ENCODE peak calls at places on chromosomes 6 and 20, in five cellular contexts. One of them, this sample, is unnamed.

GRCh38 chr6:132832891-132833290 is 18.5 kb downstream of the RPS12 start:
- ATAC-seq in activated naive CD8-positive, alpha-beta T cell treated with anti-CD3 and anti-CD28 coated beads, Interleukin-2, amount 10 ng/mL, durations not matched to agents 7 days and 5 days: no peak
- ATAC-seq in Right ventricle myocardium superior: no peak
- ATAC-seq in heart left ventricle: no peak
- ATAC-seq in activated CD4-positive, CD25-positive, alpha-beta regulatory T cell treated with anti-CD3 and anti-CD28 coated beads, Interleukin-2, amount 50 U/mL, for 24 hours: no peak
- ATAC-seq in this sample: no peak

GRCh38 chr20:57835462-57836455 is 125.9 kb upstream of the PMEPA1 start:
- ATAC-seq in activated naive CD8-positive, alpha-beta T cell treated with anti-CD3 and anti-CD28 coated beads, Interleukin-2, amount 10 ng/mL, durations not matched to agents 7 days and 5 days: no peak
- ATAC-seq in Right ventricle myocardium superior: no peak
- ATAC-seq in heart left ventricle: no peak
- ATAC-seq in activated CD4-positive, CD25-positive, alpha-beta regulatory T cell treated with anti-CD3 and anti-CD28 coated beads, Interleukin-2, amount 50 U/mL, for 24 hours: no peak
- ATAC-seq in this sample: no peak

GRCh38 chr6:149012040-149012545 is 265.3 kb downstream of the UST start:
- ATAC-seq in activated naive CD8-positive, alpha-beta T cell treated with anti-CD3 and anti-CD28 coated beads, Interleukin-2, amount 10 ng/mL, durations not matched to agents 7 days and 5 days: no peak
- ATAC-seq in Right ventricle myocardium superior: peak
- ATAC-seq in heart left ventricle: no peak
- ATAC-seq in activated CD4-positive, CD25-positive, alpha-beta regulatory T cell treated with anti-CD3 and anti-CD28 coated beads, Interleukin-2, amount 50 U/mL, for 24 hours: no peak
- ATAC-seq in this sample: peak

GRCh38 chr20:10324198-10324836 is 105.7 kb downstream of the SNAP25 start:
- ATAC-seq in activated naive CD8-positive, alpha-beta T cell treated with anti-CD3 and anti-CD28 coated beads, Interleukin-2, amount 10 ng/mL, durations not matched to agents 7 days and 5 days: no peak
- ATAC-seq in Right ventricle myocardium superior: peak
- ATAC-seq in heart left ventricle: no peak
- ATAC-seq in activated CD4-positive, CD25-positive, alpha-beta regulatory T cell treated with anti-CD3 and anti-CD28 coated beads, Interleukin-2, amount 50 U/mL, for 24 hours: no peak
- ATAC-seq in this sample: no peak

GRCh38 chr20:50587291-50587961 is 77.2 kb downstream of the PTPN1 start:
- ATAC-seq in activated naive CD8-positive, alpha-beta T cell treated with anti-CD3 and anti-CD28 coated beads, Interleukin-2, amount 10 ng/mL, durations not matched to agents 7 days and 5 days: no peak
- ATAC-seq in Right ventricle myocardium superior: peak
- ATAC-seq in heart left ventricle: no peak
- ATAC-seq in activated CD4-positive, CD25-positive, alpha-beta regulatory T cell treated with anti-CD3 and anti-CD28 coated beads, Interleukin-2, amount 50 U/mL, for 24 hours: no peak
- ATAC-seq in this sample: no peak

GRCh38 chr20:19448632-19449031 is 236.2 kb downstream of the SLC24A3 start:
- ATAC-seq in activated naive CD8-positive, alpha-beta T cell treated with anti-CD3 and anti-CD28 coated beads, Interleukin-2, amount 10 ng/mL, durations not matched to agents 7 days and 5 days: no peak
- ATAC-seq in Right ventricle myocardium superior: no peak
- ATAC-seq in heart left ventricle: no peak
- ATAC-seq in activated CD4-positive, CD25-positive, alpha-beta regulatory T cell treated with anti-CD3 and anti-CD28 coated beads, Interleukin-2, amount 50 U/mL, for 24 hours: no peak
- ATAC-seq in this sample: no peak

GRCh38 chr20:62977613-62978558 is 25.4 kb downstream of the SLC17A9 start:
- ATAC-seq in activated naive CD8-positive, alpha-beta T cell treated with anti-CD3 and anti-CD28 coated beads, Interleukin-2, amount 10 ng/mL, durations not matched to agents 7 days and 5 days: peak
- ATAC-seq in Right ventricle myocardium superior: no peak
- ATAC-seq in heart left ventricle: no peak
- ATAC-seq in activated CD4-positive, CD25-positive, alpha-beta regulatory T cell treated with anti-CD3 and anti-CD28 coated beads, Interleukin-2, amount 50 U/mL, for 24 hours: peak
- ATAC-seq in this sample: no peak

GRCh38 chr6:150719861-150720260 is 120.2 kb downstream of the PLEKHG1 start:
- ATAC-seq in activated naive CD8-positive, alpha-beta T cell treated with anti-CD3 and anti-CD28 coated beads, Interleukin-2, amount 10 ng/mL, durations not matched to agents 7 days and 5 days: no peak
- ATAC-seq in Right ventricle myocardium superior: no peak
- ATAC-seq in heart left ventricle: no peak
- ATAC-seq in activated CD4-positive, CD25-positive, alpha-beta regulatory T cell treated with anti-CD3 and anti-CD28 coated beads, Interleukin-2, amount 50 U/mL, for 24 hours: no peak
- ATAC-seq in this sample: no peak

GRCh38 chr20:36270744-36271638 is 34.7 kb downstream of the AAR2 start:
- ATAC-seq in activated naive CD8-positive, alpha-beta T cell treated with anti-CD3 and anti-CD28 coated beads, Interleukin-2, amount 10 ng/mL, durations not matched to agents 7 days and 5 days: no peak
- ATAC-seq in Right ventricle myocardium superior: no peak
- ATAC-seq in heart left ventricle: no peak
- ATAC-seq in activated CD4-positive, CD25-positive, alpha-beta regulatory T cell treated with anti-CD3 and anti-CD28 coated beads, Interleukin-2, amount 50 U/mL, for 24 hours: no peak
- ATAC-seq in this sample: no peak

GRCh38 chr6:42879372-42880239 is at the start of gene RPL7L1:
- ATAC-seq in activated naive CD8-positive, alpha-beta T cell treated with anti-CD3 and anti-CD28 coated beads, Interleukin-2, amount 10 ng/mL, durations not matched to agents 7 days and 5 days: peak
- ATAC-seq in Right ventricle myocardium superior: peak
- ATAC-seq in heart left ventricle: peak
- ATAC-seq in activated CD4-positive, CD25-positive, alpha-beta regulatory T cell treated with anti-CD3 and anti-CD28 coated beads, Interleukin-2, amount 50 U/mL, for 24 hours: peak
- ATAC-seq in this sample: peak

GRCh38 chr20:19940945-19941590 is 76.1 kb upstream of the NAA20 start:
- ATAC-seq in activated naive CD8-positive, alpha-beta T cell treated with anti-CD3 and anti-CD28 coated beads, Interleukin-2, amount 10 ng/mL, durations not matched to agents 7 days and 5 days: no peak
- ATAC-seq in Right ventricle myocardium superior: no peak
- ATAC-seq in heart left ventricle: no peak
- ATAC-seq in activated CD4-positive, CD25-positive, alpha-beta regulatory T cell treated with anti-CD3 and anti-CD28 coated beads, Interleukin-2, amount 50 U/mL, for 24 hours: no peak
- ATAC-seq in this sample: peak

GRCh38 chr6:50851269-50851847 is 32.7 kb downstream of the TFAP2B start:
- ATAC-seq in activated naive CD8-positive, alpha-beta T cell treated with anti-CD3 and anti-CD28 coated beads, Interleukin-2, amount 10 ng/mL, durations not matched to agents 7 days and 5 days: no peak
- ATAC-seq in Right ventricle myocardium superior: no peak
- ATAC-seq in heart left ventricle: no peak
- ATAC-seq in activated CD4-positive, CD25-positive, alpha-beta regulatory T cell treated with anti-CD3 and anti-CD28 coated beads, Interleukin-2, amount 50 U/mL, for 24 hours: no peak
- ATAC-seq in this sample: no peak

GRCh38 chr6:144415835-144416237 is 130.7 kb downstream of the UTRN start:
- ATAC-seq in activated naive CD8-positive, alpha-beta T cell treated with anti-CD3 and anti-CD28 coated beads, Interleukin-2, amount 10 ng/mL, durations not matched to agents 7 days and 5 days: no peak
- ATAC-seq in Right ventricle myocardium superior: no peak
- ATAC-seq in heart left ventricle: no peak
- ATAC-seq in activated CD4-positive, CD25-positive, alpha-beta regulatory T cell treated with anti-CD3 and anti-CD28 coated beads, Interleukin-2, amount 50 U/mL, for 24 hours: no peak
- ATAC-seq in this sample: no peak

GRCh38 chr20:57397693-57398108 is 6.5 kb downstream of the RBM38 start:
- ATAC-seq in activated naive CD8-positive, alpha-beta T cell treated with anti-CD3 and anti-CD28 coated beads, Interleukin-2, amount 10 ng/mL, durations not matched to agents 7 days and 5 days: peak
- ATAC-seq in Right ventricle myocardium superior: no peak
- ATAC-seq in heart left ventricle: no peak
- ATAC-seq in activated CD4-positive, CD25-positive, alpha-beta regulatory T cell treated with anti-CD3 and anti-CD28 coated beads, Interleukin-2, amount 50 U/mL, for 24 hours: peak
- ATAC-seq in this sample: no peak

GRCh38 chr6:116191881-116192280 is 62.0 kb downstream of the TSPYL4 start:
- ATAC-seq in activated naive CD8-positive, alpha-beta T cell treated with anti-CD3 and anti-CD28 coated beads, Interleukin-2, amount 10 ng/mL, durations not matched to agents 7 days and 5 days: no peak
- ATAC-seq in Right ventricle myocardium superior: no peak
- ATAC-seq in heart left ventricle: no peak
- ATAC-seq in activated CD4-positive, CD25-positive, alpha-beta regulatory T cell treated with anti-CD3 and anti-CD28 coated beads, Interleukin-2, amount 50 U/mL, for 24 hours: no peak
- ATAC-seq in this sample: no peak

GRCh38 chr6:94735270-94735669 is 842.1 kb upstream of the MANEA start:
- ATAC-seq in activated naive CD8-positive, alpha-beta T cell treated with anti-CD3 and anti-CD28 coated beads, Interleukin-2, amount 10 ng/mL, durations not matched to agents 7 days and 5 days: no peak
- ATAC-seq in Right ventricle myocardium superior: no peak
- ATAC-seq in heart left ventricle: no peak
- ATAC-seq in activated CD4-positive, CD25-positive, alpha-beta regulatory T cell treated with anti-CD3 and anti-CD28 coated beads, Interleukin-2, amount 50 U/mL, for 24 hours: no peak
- ATAC-seq in this sample: no peak

GRCh38 chr6:144314003-144314485 is 28.9 kb downstream of the UTRN start:
- ATAC-seq in activated naive CD8-positive, alpha-beta T cell treated with anti-CD3 and anti-CD28 coated beads, Interleukin-2, amount 10 ng/mL, durations not matched to agents 7 days and 5 days: no peak
- ATAC-seq in Right ventricle myocardium superior: peak
- ATAC-seq in heart left ventricle: peak
- ATAC-seq in activated CD4-positive, CD25-positive, alpha-beta regulatory T cell treated with anti-CD3 and anti-CD28 coated beads, Interleukin-2, amount 50 U/mL, for 24 hours: no peak
- ATAC-seq in this sample: peak

GRCh38 chr6:144017167-144018094 is 9.4 kb upstream of the PLAGL1 start:
- ATAC-seq in activated naive CD8-positive, alpha-beta T cell treated with anti-CD3 and anti-CD28 coated beads, Interleukin-2, amount 10 ng/mL, durations not matched to agents 7 days and 5 days: no peak
- ATAC-seq in Right ventricle myocardium superior: no peak
- ATAC-seq in heart left ventricle: no peak
- ATAC-seq in activated CD4-positive, CD25-positive, alpha-beta regulatory T cell treated with anti-CD3 and anti-CD28 coated beads, Interleukin-2, amount 50 U/mL, for 24 hours: no peak
- ATAC-seq in this sample: no peak

GRCh38 chr6:128063850-128064539 is 163.1 kb upstream of the THEMIS start:
- ATAC-seq in activated naive CD8-positive, alpha-beta T cell treated with anti-CD3 and anti-CD28 coated beads, Interleukin-2, amount 10 ng/mL, durations not matched to agents 7 days and 5 days: no peak
- ATAC-seq in Right ventricle myocardium superior: no peak
- ATAC-seq in heart left ventricle: no peak
- ATAC-seq in activated CD4-positive, CD25-positive, alpha-beta regulatory T cell treated with anti-CD3 and anti-CD28 coated beads, Interleukin-2, amount 50 U/mL, for 24 hours: no peak
- ATAC-seq in this sample: no peak

GRCh38 chr6:148516116-148517016 is 173.7 kb downstream of the SASH1 start:
- ATAC-seq in activated naive CD8-positive, alpha-beta T cell treated with anti-CD3 and anti-CD28 coated beads, Interleukin-2, amount 10 ng/mL, durations not matched to agents 7 days and 5 days: no peak
- ATAC-seq in Right ventricle myocardium superior: no peak
- ATAC-seq in heart left ventricle: no peak
- ATAC-seq in activated CD4-positive, CD25-positive, alpha-beta regulatory T cell treated with anti-CD3 and anti-CD28 coated beads, Interleukin-2, amount 50 U/mL, for 24 hours: no peak
- ATAC-seq in this sample: no peak

This sample was measured in gastroesophageal sphincter.